ENCODE peak calls at places on chromosomes 12 and 14, in nine cellular contexts. K is H9, N is left ventricle myocardium inferior, O is A673, I is GM13977, Y is MCF 10A, S is nephron progenitor cell, F is astrocyte of the spinal cord, X is pancreas. W is an unnamed sample.

GRCh38 chr12:76003263-76003640 is 28.3 kb downstream of the PHLDA1 start:
- DNase-seq in K (no peak), N (no peak), O (no peak), I (no peak), Y (no peak), S (no peak), F (no peak), X (no peak), W (no peak)

GRCh38 chr14:22545842-22546721 is 42.9 kb downstream of the DAD1 start:
- DNase-seq in K (no peak), N (no peak), O (peak; percentile 96), I (no peak), Y (peak; percentile 24), S (no peak), F (peak; percentile 91), X (no peak), W (peak; percentile 34)

GRCh38 chr12:51262758-51263177 is 7.4 kb downstream of the SMAGP start:
- DNase-seq in K (peak; percentile 86), N (no peak), O (peak; percentile 81), I (no peak), Y (peak; percentile 55), S (peak; percentile 35), F (peak; percentile 52), X (peak; percentile 89), W (peak; percentile 45)

GRCh38 chr14:96362071-96362964 is 823 bp downstream of the ATG2B start:
- DNase-seq in K (no peak), N (no peak), O (peak; percentile 41), I (peak; percentile 62), Y (peak; percentile 69), S (peak; percentile 18), F (peak; percentile 33), X (peak; percentile 73), W (no peak)

GRCh38 chr14:105312973-105313372 is 1.6 kb upstream of the PACS2 start:
- DNase-seq in K (peak; percentile 25), N (no peak), O (no peak), I (no peak), Y (no peak), S (no peak), F (no peak), X (no peak), W (no peak)

GRCh38 chr14:55588259-55588699 is 8.3 kb downstream of the KTN1 start:
- DNase-seq in K (no peak), N (no peak), O (no peak), I (no peak), Y (no peak), S (no peak), F (peak; percentile 43), X (no peak), W (no peak)

GRCh38 chr12:132151145-132151765 is 7.0 kb downstream of the NOC4L start:
- DNase-seq in K (no peak), N (peak; percentile 13), O (no peak), I (no peak), Y (no peak), S (no peak), F (no peak), X (no peak), W (no peak)

GRCh38 chr12:80490329-80490728 is 46.3 kb downstream of the PTPRQ start:
- DNase-seq in K (peak; percentile 29), N (no peak), O (no peak), I (no peak), Y (no peak), S (no peak), F (no peak), X (no peak), W (no peak)

GRCh38 chr12:4392223-4392742 is 12.8 kb upstream of the FGF23 start:
- DNase-seq in K (no peak), N (no peak), O (no peak), I (no peak), Y (no peak), S (no peak), F (no peak), X (no peak), W (no peak)

GRCh38 chr12:6205144-6205539 is 4.9 kb downstream of the CD9 start:
- DNase-seq in K (peak; percentile 91), N (peak; percentile 74), O (peak; percentile 21), I (no peak), Y (no peak), S (no peak), F (no peak), X (no peak), W (peak; percentile 49)

GRCh38 chr12:82474798-82475184 is 116.5 kb downstream of the METTL25 start:
- DNase-seq in K (no peak), N (no peak), O (no peak), I (no peak), Y (no peak), S (no peak), F (peak; percentile 46), X (no peak), W (no peak)

GRCh38 chr14:92586001-92586947 is 72.7 kb downstream of the RIN3 start:
- DNase-seq in K (no peak), N (no peak), O (no peak), I (no peak), Y (peak; percentile 8), S (no peak), F (peak; percentile 98), X (no peak), W (no peak)

GRCh38 chr12:47609806-47610205 is 96.0 kb downstream of the RPAP3 start:
- DNase-seq in K (no peak), N (no peak), O (no peak), I (no peak), Y (no peak), S (no peak), F (no peak), X (no peak), W (no peak)

GRCh38 chr14:100375273-100375962 is 52.3 kb downstream of the SLC25A47 start:
- DNase-seq in K (peak; percentile 56), N (peak; percentile 79), O (peak; percentile 77), I (peak; percentile 83), Y (peak; percentile 91), S (peak; percentile 36), F (peak; percentile 96), X (peak; percentile 60), W (peak; percentile 28)

GRCh38 chr12:115394498-115395220 is 710.7 kb upstream of the TBX3 start:
- DNase-seq in K (no peak), N (no peak), O (no peak), I (no peak), Y (no peak), S (no peak), F (no peak), X (no peak), W (no peak)

GRCh38 chr12:47808049-47808448 is 11.7 kb downstream of the HDAC7 start:
- DNase-seq in K (no peak), N (peak; percentile 50), O (no peak), I (peak; percentile 58), Y (no peak), S (no peak), F (peak; percentile 65), X (no peak), W (no peak)

GRCh38 chr12:67431436-67432049 is 162.4 kb downstream of the CAND1 start:
- DNase-seq in K (no peak), N (no peak), O (no peak), I (no peak), Y (no peak), S (no peak), F (no peak), X (no peak), W (no peak)

GRCh38 chr12:57223191-57224165 is 6.0 kb upstream of the SHMT2 start:
- DNase-seq in K (no peak), N (no peak), O (no peak), I (no peak), Y (no peak), S (peak; percentile 70), F (no peak), X (no peak), W (no peak)

GRCh38 chr12:1222858-1223644 is 232.0 kb downstream of the ERC1 start:
- DNase-seq in K (no peak), N (no peak), O (no peak), I (no peak), Y (no peak), S (no peak), F (no peak), X (no peak), W (no peak)

GRCh38 chr14:93989939-93990338 is 7.2 kb upstream of the CCDC197 start:
- DNase-seq in K (no peak), N (no peak), O (no peak), I (peak; percentile 78), Y (no peak), S (no peak), F (no peak), X (no peak), W (no peak)

GRCh38 chr12:92608418-92609091 is 94.2 kb upstream of the PLEKHG7 start:
- DNase-seq in K (no peak), N (no peak), O (peak; percentile 58), I (peak; percentile 8), Y (peak; percentile 70), S (no peak), F (peak; percentile 56), X (no peak), W (no peak)
- TF ChIP-seq CTCF in K (peak; percentile 61), N (peak; percentile 59), O (peak; percentile 60), I (peak; percentile 50), Y (peak; percentile 47), S (peak; percentile 30), F (peak; percentile 64), X (no peak), W (no peak)

DNA sequence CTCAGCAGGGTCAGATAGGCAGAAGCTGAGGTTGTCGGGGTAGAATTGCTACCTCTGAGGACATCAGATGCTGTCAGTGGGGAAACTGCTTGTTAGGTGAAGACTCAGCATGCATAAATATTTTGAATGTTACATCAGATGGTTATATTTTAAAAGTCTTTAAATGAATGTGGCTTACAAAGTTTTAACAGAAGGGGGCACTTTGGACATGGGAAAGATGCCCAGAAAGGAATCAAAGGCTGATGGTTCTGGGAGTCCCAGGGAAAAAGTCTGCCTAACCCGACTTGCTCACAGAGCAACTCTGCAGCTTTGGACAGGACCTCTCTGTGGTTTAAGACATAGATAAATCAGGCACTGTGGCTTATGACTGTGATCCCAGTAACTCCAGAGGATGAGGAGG is 474.8 kb downstream of the ATP23 start:
- DNase-seq in K (no peak), N (no peak), O (peak; percentile 54), I (no peak), Y (peak; percentile 38), S (no peak), F (peak; percentile 89), X (no peak), W (no peak)
- TF ChIP-seq CTCF in K (no peak), N (no peak), O (peak; percentile 38), I (peak; percentile 2), Y (no peak), S (no peak), F (peak; percentile 40), X (no peak), W (no peak)

DNA sequence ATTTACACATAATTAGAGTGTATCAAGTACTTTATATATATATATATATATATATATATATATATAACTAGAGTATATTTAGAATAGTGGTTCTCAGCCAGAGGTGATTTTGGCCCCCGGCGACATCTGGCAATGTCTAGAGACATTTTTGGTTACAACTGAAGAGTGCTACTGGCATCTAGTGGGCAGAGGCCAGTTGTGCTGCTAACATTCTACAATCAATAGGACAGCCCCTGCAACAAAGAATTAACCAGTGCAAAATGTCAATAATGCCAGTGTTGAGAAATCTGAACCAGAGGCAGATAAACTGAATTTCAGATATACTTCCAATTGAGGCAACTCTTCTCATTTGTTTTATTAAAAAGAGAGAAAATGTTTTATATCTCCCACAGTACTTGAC is 8.9 kb downstream of the GTF2A1 start:
- DNase-seq in K (no peak), N (peak; percentile 30), O (peak; percentile 45), I (no peak), Y (peak; percentile 23), S (no peak), F (peak; percentile 22), X (peak; percentile 44), W (no peak)
- TF ChIP-seq CTCF in K (peak; percentile 54), N (peak; percentile 66), O (peak; percentile 46), I (peak; percentile 51), Y (no peak), S (peak; percentile 13), F (peak; percentile 53), X (no peak), W (no peak)

GRCh38 chr12:31263661-31264060 is 62.3 kb downstream of the SINHCAF start:
- DNase-seq in K (no peak), N (no peak), O (no peak), I (no peak), Y (no peak), S (no peak), F (no peak), X (no peak), W (no peak)
- TF ChIP-seq CTCF in K (no peak), N (no peak), O (no peak), I (no peak), Y (no peak), S (no peak), F (no peak), X (no peak), W (no peak)

W was measured in endothelial cell.